ENCODE peak calls at places on chromosomes 2 and 18, in six cellular contexts. U is GM12878, G is IMR-90, J is HEK293T, H is HepG2, R is A549. L is an unnamed sample.

GRCh38 chr18:48238636-48239035 is 170.5 kb downstream of the ZBTB7C start:
- DNase-seq in U (no peak), H (no peak), G (no peak), R (no peak), J (no peak), L (no peak)

GRCh38 chr2:147683380-147683779 is 161.4 kb upstream of the ACVR2A start:
- DNase-seq in H (no peak), J (no peak), G (no peak), R (no peak), U (no peak), L (no peak)

GRCh38 chr2:1011018-1011405 is 60.4 kb downstream of the SNTG2 start:
- DNase-seq in J (no peak), U (no peak), R (no peak), G (no peak), H (no peak), L (no peak)

GRCh38 chr2:205369813-205370212 is 312.5 kb upstream of the NRP2 start:
- DNase-seq in R (no peak), H (no peak), U (no peak), J (no peak), G (no peak), L (no peak)

GRCh38 chr2:215358312-215358845 is 46.5 kb downstream of the ATIC start:
- DNase-seq in U (no peak), J (no peak), R (no peak), H (no peak), G (peak; percentile 52), L (no peak)

GRCh38 chr2:64036343-64036742 is 17.1 kb upstream of the VPS54 start:
- DNase-seq in H (no peak), G (peak; percentile 89), J (no peak), U (no peak), R (no peak), L (no peak)

GRCh38 chr2:207692206-207693065 is 19.0 kb upstream of the CCNYL1 start:
- DNase-seq in J (peak; percentile 61), R (peak; percentile 74), U (no peak), G (peak; percentile 4), H (peak; percentile 58), L (peak; percentile 42)

GRCh38 chr2:68772109-68772508 is 37.5 kb downstream of the ARHGAP25 start:
- DNase-seq in H (no peak), J (no peak), R (no peak), G (no peak), U (no peak), L (no peak)

GRCh38 chr2:173934895-173935294 is 30.3 kb downstream of the SP3 start:
- DNase-seq in U (no peak), H (no peak), R (no peak), G (no peak), J (no peak), L (no peak)

GRCh38 chr2:240593703-240594451 is 7.3 kb downstream of the CAPN10 start:
- DNase-seq in U (no peak), J (no peak), H (no peak), G (no peak), R (no peak), L (no peak)

GRCh38 chr2:73000808-73001570 is 70.5 kb downstream of the SFXN5 start:
- DNase-seq in R (no peak), U (no peak), H (peak; percentile 70), J (no peak), G (no peak), L (no peak)

GRCh38 chr2:14306268-14306950 is 326.1 kb upstream of the LRATD1 start:
- DNase-seq in J (no peak), G (no peak), R (no peak), U (peak; percentile 56), H (no peak), L (no peak)

GRCh38 chr2:239893236-239893515 is 132.0 kb downstream of the NDUFA10 start:
- DNase-seq in R (no peak), U (no peak), H (no peak), G (no peak), J (no peak), L (peak; percentile 56)

GRCh38 chr2:98805412-98806265 is 74.7 kb upstream of the MGAT4A start:
- DNase-seq in U (no peak), J (no peak), R (no peak), H (peak; percentile 83), G (peak; percentile 8), L (no peak)

GRCh38 chr2:152864601-152865000 is 146.2 kb downstream of the ARL6IP6 start:
- DNase-seq in U (no peak), J (no peak), G (no peak), H (no peak), R (no peak), L (no peak)

GRCh38 chr2:190435031-190435677 is 27.0 kb downstream of the MFSD6 start:
- DNase-seq in H (no peak), J (no peak), U (no peak), R (no peak), G (no peak), L (no peak)

GRCh38 chr18:46833899-46834298 is 77.0 kb upstream of the ST8SIA5 start:
- DNase-seq in J (no peak), U (no peak), G (no peak), H (no peak), R (no peak), L (no peak)

GRCh38 chr2:62672601-62673000 is 32.9 kb upstream of the EHBP1 start:
- DNase-seq in H (peak; percentile 83), G (peak; percentile 70), U (no peak), J (no peak), R (peak; percentile 72), L (no peak)

GRCh38 chr2:128568106-128568505 is 249.4 kb upstream of the HS6ST1 start:
- DNase-seq in R (no peak), G (no peak), J (no peak), H (no peak), U (no peak), L (no peak)

GRCh38 chr18:26549486-26550435 is 1.4 kb upstream of the KCTD1 start:
- DNase-seq in U (no peak), J (peak; percentile 66), R (peak; percentile 72), G (peak; percentile 38), H (peak; percentile 12), L (no peak)

GRCh38 chr2:242030858-242031257 is 161.3 kb downstream of the RTP5 start:
- DNase-seq in H (no peak), U (no peak), J (no peak), G (no peak), R (no peak), L (no peak)

GRCh38 chr2:147829106-147829505 is 15.7 kb upstream of the ACVR2A start:
- DNase-seq in R (peak; percentile 75), J (no peak), H (no peak), U (no peak), G (peak; percentile 88), L (no peak)

GRCh38 chr2:3626817-3627499 is 31.0 kb upstream of the ALLC start:
- DNase-seq in H (no peak), R (no peak), J (no peak), U (no peak), G (no peak), L (no peak)

GRCh38 chr2:62014102-62014501 is 108.6 kb downstream of the COMMD1 start:
- DNase-seq in J (peak; percentile 16), U (no peak), H (peak; percentile 38), G (peak; percentile 70), R (peak; percentile 43), L (no peak)

GRCh38 chr2:230661072-230661957 is 51.3 kb upstream of the CAB39 start:
- DNase-seq in G (no peak), H (no peak), U (peak; percentile 92), J (no peak), R (no peak), L (no peak)

GRCh38 chr2:144834954-144835633 is 315.2 kb upstream of the ZEB2 start:
- DNase-seq in J (no peak), G (peak; percentile 88), H (no peak), R (peak; percentile 37), U (no peak), L (peak; percentile 20)

GRCh38 chr18:39796413-39796812 is 2158.6 kb upstream of the PIK3C3 start:
- DNase-seq in J (no peak), U (no peak), H (peak; percentile 16), R (no peak), G (no peak), L (no peak)

GRCh38 chr2:62919041-62919440 is 131.6 kb upstream of the OTX1 start:
- DNase-seq in G (no peak), U (no peak), R (no peak), J (no peak), H (no peak), L (peak; percentile 7)

GRCh38 chr2:51194656-51195055 is 162.7 kb upstream of the NRXN1 start:
- DNase-seq in H (no peak), J (no peak), U (no peak), G (no peak), R (no peak), L (no peak)
- TF ChIP-seq BHLHE40 in H (no peak), J (no peak), U (no peak), G (no peak), R (no peak), L (no peak)

GRCh38 chr2:196808281-196808680 is 874 bp downstream of the C2orf66 start:
- DNase-seq in R (peak; percentile 13), G (no peak), H (no peak), J (no peak), U (no peak), L (no peak)
- TF ChIP-seq BHLHE40 in R (no peak), G (no peak), H (no peak), J (no peak), U (no peak), L (no peak)

DNA sequence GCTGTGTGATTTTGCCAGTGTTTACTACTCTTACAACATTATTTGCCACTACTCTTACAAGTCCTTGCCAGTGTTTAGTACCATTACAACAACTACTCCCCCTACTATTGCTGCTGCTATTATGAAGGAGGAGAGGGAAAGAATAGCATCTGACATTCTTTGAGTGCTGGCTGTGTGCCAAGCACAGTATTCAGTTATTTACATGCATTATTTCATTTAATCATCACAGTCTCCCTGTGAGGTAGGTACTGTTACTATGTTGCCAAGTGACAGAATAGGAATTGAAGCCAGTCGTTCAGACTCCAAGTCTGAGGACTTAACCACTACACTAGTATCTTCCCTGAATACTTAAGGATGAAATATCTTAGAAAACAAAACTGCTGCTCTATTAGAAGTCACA is 185.9 kb upstream of the FOSL2 start:
- DNase-seq in H (no peak), J (no peak), R (no peak), G (no peak), U (no peak), L (no peak)
- TF ChIP-seq BHLHE40 in H (no peak), J (no peak), R (no peak), G (no peak), U (no peak), L (no peak)

DNA sequence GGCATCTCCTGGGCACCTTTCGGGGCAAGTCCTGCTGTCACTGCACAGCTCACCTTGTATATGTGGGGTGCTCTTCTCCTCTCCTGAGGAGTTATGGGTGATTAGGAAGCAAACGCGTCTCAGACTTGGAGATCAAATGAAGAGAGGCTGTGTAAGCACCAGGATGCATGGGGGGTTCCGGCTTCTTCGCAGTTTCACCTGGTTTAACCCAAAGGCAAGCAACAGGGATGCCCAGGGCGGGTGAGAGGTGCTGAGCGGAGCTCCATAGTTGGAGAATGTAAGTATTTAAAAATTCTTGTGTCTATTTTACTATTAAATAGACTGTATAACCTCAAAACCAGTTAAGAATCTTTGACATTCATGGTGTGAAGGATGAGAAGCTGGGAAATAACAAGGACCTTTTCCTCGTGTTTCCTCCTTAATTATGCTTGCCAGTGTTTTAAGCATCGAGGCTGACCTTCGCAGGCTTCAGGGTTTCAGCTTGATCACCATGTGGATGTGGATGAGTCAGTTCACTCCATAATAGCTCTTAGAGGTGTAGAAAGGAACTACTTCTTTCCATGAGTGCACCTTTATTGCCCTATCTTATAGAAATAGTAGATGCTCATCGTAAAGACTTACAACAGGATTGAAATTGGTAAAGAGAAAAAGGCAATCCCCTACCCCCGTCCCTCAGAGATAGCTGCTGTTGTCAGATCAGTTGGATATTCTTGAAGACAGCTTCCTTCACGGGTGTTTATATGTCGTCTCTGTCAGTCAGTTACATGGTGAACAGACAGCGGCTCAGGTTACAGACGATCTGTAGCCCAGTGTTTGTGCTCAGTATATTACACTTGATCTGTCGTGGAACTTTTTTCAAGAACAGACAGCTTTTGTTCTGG is 201.1 kb downstream of the AGAP1 start:
- DNase-seq in H (peak; percentile 41), J (no peak), R (no peak), G (peak; percentile 39), U (no peak), L (no peak)
- TF ChIP-seq BHLHE40 in H (no peak), J (no peak), R (no peak), G (no peak), U (no peak), L (no peak)

L was measured in K562.